ENCODE peak calls at places on chromosomes 7 and 10, in four cellular contexts. E is SK-MEL-5, P is WERI-Rb-1, H is aorta. U is an unnamed sample.

GRCh38 chr10:12720217-12720981 is 281.1 kb downstream of the CCDC3 start:
- DNase-seq in E (peak), P (peak), H (peak), U (peak)

GRCh38 chr7:2129376-2130375 is 103.1 kb downstream of the MAD1L1 start:
- DNase-seq in E (no peak), P (no peak), H (no peak), U (no peak)

GRCh38 chr10:15419279-15419874 is 48.3 kb upstream of the FAM171A1 start:
- DNase-seq in E (peak), P (peak), H (no peak), U (no peak)

GRCh38 chr7:106220307-106220706 is 64.5 kb downstream of the NAMPT start:
- DNase-seq in E (no peak), P (no peak), H (no peak), U (no peak)

GRCh38 chr7:121187676-121188075 is 141.1 kb upstream of the WNT16 start:
- DNase-seq in E (no peak), P (no peak), H (no peak), U (no peak)

GRCh38 chr10:62710182-62710581 is 94.3 kb upstream of the ADO start:
- DNase-seq in E (no peak), P (no peak), H (no peak), U (no peak)

GRCh38 chr10:3107426-3107961 is 40.1 kb downstream of the PFKP start:
- DNase-seq in E (no peak), P (no peak), H (peak), U (peak)

GRCh38 chr10:1186693-1186990 is 130.5 kb downstream of the WDR37 start:
- DNase-seq in E (no peak), P (no peak), H (no peak), U (no peak)

GRCh38 chr7:45689797-45690761 is 115.9 kb downstream of the ADCY1 start:
- DNase-seq in E (no peak), P (no peak), H (peak), U (no peak)